ENCODE peak calls at places on chromosomes 6 and 20, in ten cellular contexts. One of them, this sample, is unnamed.

GRCh38 chr6:70980800-70981199 is 23.9 kb upstream of the B3GAT2 start:
- DNase-seq in A172: no peak
- DNase-seq in stimulated activated CD8-positive, alpha-beta memory T cell treated with anti-CD3 and anti-CD28 coated beads, Interleukin-15, amount 100 ng/mL, for 48 hours: no peak
- DNase-seq in activated T-cell treated with anti-CD3 and anti-CD28 coated beads for 48 hours: no peak
- DNase-seq in MCF 10A: no peak
- DNase-seq in brain microvascular endothelial cell: no peak
- DNase-seq in NT2/D1: no peak
- DNase-seq in activated CD8-positive, alpha-beta memory T cell treated with anti-CD3 and anti-CD28 coated beads, Interleukin-2, amount 50 U/mL, for 48 hours: no peak
- DNase-seq in dorsolateral prefrontal cortex: no peak
- DNase-seq in AG04450: no peak
- DNase-seq in this sample: no peak

GRCh38 chr6:20534906-20535305 is 649 bp downstream of the CDKAL1 start:
- DNase-seq in stimulated activated CD8-positive, alpha-beta memory T cell treated with anti-CD3 and anti-CD28 coated beads, Interleukin-15, amount 100 ng/mL, for 48 hours: no peak
- DNase-seq in MCF 10A: no peak
- DNase-seq in activated T-cell treated with anti-CD3 and anti-CD28 coated beads for 48 hours: no peak
- DNase-seq in NT2/D1: no peak
- DNase-seq in brain microvascular endothelial cell: no peak
- DNase-seq in A172: no peak
- DNase-seq in AG04450: no peak
- DNase-seq in dorsolateral prefrontal cortex: no peak
- DNase-seq in activated CD8-positive, alpha-beta memory T cell treated with anti-CD3 and anti-CD28 coated beads, Interleukin-2, amount 50 U/mL, for 48 hours: no peak
- DNase-seq in this sample: peak; percentile 8

GRCh38 chr6:90375681-90376439 is 79.2 kb upstream of the BACH2 start:
- DNase-seq in NT2/D1: no peak
- DNase-seq in dorsolateral prefrontal cortex: no peak
- DNase-seq in stimulated activated CD8-positive, alpha-beta memory T cell treated with anti-CD3 and anti-CD28 coated beads, Interleukin-15, amount 100 ng/mL, for 48 hours: no peak
- DNase-seq in AG04450: peak; percentile 46
- DNase-seq in brain microvascular endothelial cell: peak; percentile 71
- DNase-seq in activated T-cell treated with anti-CD3 and anti-CD28 coated beads for 48 hours: no peak
- DNase-seq in MCF 10A: no peak
- DNase-seq in activated CD8-positive, alpha-beta memory T cell treated with anti-CD3 and anti-CD28 coated beads, Interleukin-2, amount 50 U/mL, for 48 hours: no peak
- DNase-seq in A172: peak; percentile 65
- DNase-seq in this sample: peak; percentile 30

GRCh38 chr20:23278172-23278571 is 72.4 kb upstream of the NXT1 start:
- DNase-seq in activated CD8-positive, alpha-beta memory T cell treated with anti-CD3 and anti-CD28 coated beads, Interleukin-2, amount 50 U/mL, for 48 hours: no peak
- DNase-seq in AG04450: no peak
- DNase-seq in activated T-cell treated with anti-CD3 and anti-CD28 coated beads for 48 hours: no peak
- DNase-seq in dorsolateral prefrontal cortex: no peak
- DNase-seq in brain microvascular endothelial cell: no peak
- DNase-seq in NT2/D1: no peak
- DNase-seq in stimulated activated CD8-positive, alpha-beta memory T cell treated with anti-CD3 and anti-CD28 coated beads, Interleukin-15, amount 100 ng/mL, for 48 hours: no peak
- DNase-seq in A172: no peak
- DNase-seq in MCF 10A: no peak
- DNase-seq in this sample: no peak

GRCh38 chr6:157428418-157429202 is 47.6 kb downstream of the ZDHHC14 start:
- DNase-seq in stimulated activated CD8-positive, alpha-beta memory T cell treated with anti-CD3 and anti-CD28 coated beads, Interleukin-15, amount 100 ng/mL, for 48 hours: peak; percentile 33
- DNase-seq in MCF 10A: peak; percentile 62
- DNase-seq in brain microvascular endothelial cell: no peak
- DNase-seq in dorsolateral prefrontal cortex: no peak
- DNase-seq in activated CD8-positive, alpha-beta memory T cell treated with anti-CD3 and anti-CD28 coated beads, Interleukin-2, amount 50 U/mL, for 48 hours: peak; percentile 79
- DNase-seq in NT2/D1: no peak
- DNase-seq in activated T-cell treated with anti-CD3 and anti-CD28 coated beads for 48 hours: peak; percentile 70
- DNase-seq in A172: peak; percentile 30
- DNase-seq in AG04450: no peak
- DNase-seq in this sample: peak; percentile 88

GRCh38 chr6:150531957-150532356 is 67.7 kb upstream of the PLEKHG1 start:
- DNase-seq in dorsolateral prefrontal cortex: no peak
- DNase-seq in activated T-cell treated with anti-CD3 and anti-CD28 coated beads for 48 hours: no peak
- DNase-seq in MCF 10A: no peak
- DNase-seq in A172: no peak
- DNase-seq in brain microvascular endothelial cell: no peak
- DNase-seq in NT2/D1: no peak
- DNase-seq in AG04450: no peak
- DNase-seq in activated CD8-positive, alpha-beta memory T cell treated with anti-CD3 and anti-CD28 coated beads, Interleukin-2, amount 50 U/mL, for 48 hours: no peak
- DNase-seq in stimulated activated CD8-positive, alpha-beta memory T cell treated with anti-CD3 and anti-CD28 coated beads, Interleukin-15, amount 100 ng/mL, for 48 hours: no peak
- DNase-seq in this sample: no peak

GRCh38 chr20:4765681-4766080 is 44.0 kb downstream of the PRND start:
- DNase-seq in activated CD8-positive, alpha-beta memory T cell treated with anti-CD3 and anti-CD28 coated beads, Interleukin-2, amount 50 U/mL, for 48 hours: no peak
- DNase-seq in AG04450: no peak
- DNase-seq in A172: no peak
- DNase-seq in NT2/D1: no peak
- DNase-seq in brain microvascular endothelial cell: no peak
- DNase-seq in dorsolateral prefrontal cortex: no peak
- DNase-seq in MCF 10A: no peak
- DNase-seq in activated T-cell treated with anti-CD3 and anti-CD28 coated beads for 48 hours: no peak
- DNase-seq in stimulated activated CD8-positive, alpha-beta memory T cell treated with anti-CD3 and anti-CD28 coated beads, Interleukin-15, amount 100 ng/mL, for 48 hours: no peak
- DNase-seq in this sample: no peak

GRCh38 chr20:58021481-58021880 is 207.0 kb downstream of the ANKRD60 start:
- DNase-seq in brain microvascular endothelial cell: no peak
- DNase-seq in activated T-cell treated with anti-CD3 and anti-CD28 coated beads for 48 hours: no peak
- DNase-seq in A172: peak; percentile 26
- DNase-seq in dorsolateral prefrontal cortex: no peak
- DNase-seq in stimulated activated CD8-positive, alpha-beta memory T cell treated with anti-CD3 and anti-CD28 coated beads, Interleukin-15, amount 100 ng/mL, for 48 hours: no peak
- DNase-seq in NT2/D1: no peak
- DNase-seq in activated CD8-positive, alpha-beta memory T cell treated with anti-CD3 and anti-CD28 coated beads, Interleukin-2, amount 50 U/mL, for 48 hours: peak; percentile 50
- DNase-seq in MCF 10A: no peak
- DNase-seq in AG04450: no peak
- DNase-seq in this sample: no peak

GRCh38 chr6:121627761-121628160 is 192.3 kb downstream of the GJA1 start:
- DNase-seq in AG04450: no peak
- DNase-seq in brain microvascular endothelial cell: no peak
- DNase-seq in dorsolateral prefrontal cortex: no peak
- DNase-seq in MCF 10A: peak; percentile 28
- DNase-seq in activated T-cell treated with anti-CD3 and anti-CD28 coated beads for 48 hours: no peak
- DNase-seq in A172: no peak
- DNase-seq in NT2/D1: no peak
- DNase-seq in stimulated activated CD8-positive, alpha-beta memory T cell treated with anti-CD3 and anti-CD28 coated beads, Interleukin-15, amount 100 ng/mL, for 48 hours: no peak
- DNase-seq in activated CD8-positive, alpha-beta memory T cell treated with anti-CD3 and anti-CD28 coated beads, Interleukin-2, amount 50 U/mL, for 48 hours: no peak
- DNase-seq in this sample: peak; percentile 84

GRCh38 chr20:57715268-57715904 is 5.6 kb upstream of the PMEPA1 start:
- DNase-seq in activated CD8-positive, alpha-beta memory T cell treated with anti-CD3 and anti-CD28 coated beads, Interleukin-2, amount 50 U/mL, for 48 hours: no peak
- DNase-seq in A172: no peak
- DNase-seq in activated T-cell treated with anti-CD3 and anti-CD28 coated beads for 48 hours: no peak
- DNase-seq in MCF 10A: no peak
- DNase-seq in stimulated activated CD8-positive, alpha-beta memory T cell treated with anti-CD3 and anti-CD28 coated beads, Interleukin-15, amount 100 ng/mL, for 48 hours: no peak
- DNase-seq in NT2/D1: no peak
- DNase-seq in AG04450: no peak
- DNase-seq in brain microvascular endothelial cell: no peak
- DNase-seq in dorsolateral prefrontal cortex: no peak
- DNase-seq in this sample: no peak

GRCh38 chr20:63280929-63281545 is 8.4 kb downstream of the ARFGAP1 start:
- DNase-seq in activated CD8-positive, alpha-beta memory T cell treated with anti-CD3 and anti-CD28 coated beads, Interleukin-2, amount 50 U/mL, for 48 hours: no peak
- DNase-seq in MCF 10A: no peak
- DNase-seq in dorsolateral prefrontal cortex: no peak
- DNase-seq in stimulated activated CD8-positive, alpha-beta memory T cell treated with anti-CD3 and anti-CD28 coated beads, Interleukin-15, amount 100 ng/mL, for 48 hours: no peak
- DNase-seq in brain microvascular endothelial cell: no peak
- DNase-seq in activated T-cell treated with anti-CD3 and anti-CD28 coated beads for 48 hours: no peak
- DNase-seq in AG04450: no peak
- DNase-seq in NT2/D1: no peak
- DNase-seq in A172: no peak
- DNase-seq in this sample: no peak

GRCh38 chr20:4167261-4168004 is 152.1 kb upstream of the RNF24 start:
- DNase-seq in MCF 10A: no peak
- DNase-seq in stimulated activated CD8-positive, alpha-beta memory T cell treated with anti-CD3 and anti-CD28 coated beads, Interleukin-15, amount 100 ng/mL, for 48 hours: no peak
- DNase-seq in activated CD8-positive, alpha-beta memory T cell treated with anti-CD3 and anti-CD28 coated beads, Interleukin-2, amount 50 U/mL, for 48 hours: no peak
- DNase-seq in dorsolateral prefrontal cortex: peak; percentile 86
- DNase-seq in AG04450: no peak
- DNase-seq in A172: no peak
- DNase-seq in NT2/D1: no peak
- DNase-seq in brain microvascular endothelial cell: no peak
- DNase-seq in activated T-cell treated with anti-CD3 and anti-CD28 coated beads for 48 hours: no peak
- DNase-seq in this sample: no peak

GRCh38 chr6:137430954-137431353 is 63.2 kb downstream of the OLIG3 start:
- DNase-seq in activated CD8-positive, alpha-beta memory T cell treated with anti-CD3 and anti-CD28 coated beads, Interleukin-2, amount 50 U/mL, for 48 hours: no peak
- DNase-seq in A172: no peak
- DNase-seq in brain microvascular endothelial cell: no peak
- DNase-seq in stimulated activated CD8-positive, alpha-beta memory T cell treated with anti-CD3 and anti-CD28 coated beads, Interleukin-15, amount 100 ng/mL, for 48 hours: no peak
- DNase-seq in activated T-cell treated with anti-CD3 and anti-CD28 coated beads for 48 hours: no peak
- DNase-seq in NT2/D1: no peak
- DNase-seq in dorsolateral prefrontal cortex: no peak
- DNase-seq in MCF 10A: no peak
- DNase-seq in AG04450: no peak
- DNase-seq in this sample: no peak

GRCh38 chr6:137472738-137473137 is 21.5 kb downstream of the OLIG3 start:
- DNase-seq in activated T-cell treated with anti-CD3 and anti-CD28 coated beads for 48 hours: no peak
- DNase-seq in stimulated activated CD8-positive, alpha-beta memory T cell treated with anti-CD3 and anti-CD28 coated beads, Interleukin-15, amount 100 ng/mL, for 48 hours: no peak
- DNase-seq in dorsolateral prefrontal cortex: no peak
- DNase-seq in MCF 10A: no peak
- DNase-seq in brain microvascular endothelial cell: no peak
- DNase-seq in AG04450: no peak
- DNase-seq in NT2/D1: no peak
- DNase-seq in A172: no peak
- DNase-seq in activated CD8-positive, alpha-beta memory T cell treated with anti-CD3 and anti-CD28 coated beads, Interleukin-2, amount 50 U/mL, for 48 hours: no peak
- DNase-seq in this sample: no peak

GRCh38 chr6:94269256-94269655 is 849.9 kb upstream of the EPHA7 start:
- DNase-seq in dorsolateral prefrontal cortex: no peak
- DNase-seq in activated T-cell treated with anti-CD3 and anti-CD28 coated beads for 48 hours: no peak
- DNase-seq in MCF 10A: no peak
- DNase-seq in activated CD8-positive, alpha-beta memory T cell treated with anti-CD3 and anti-CD28 coated beads, Interleukin-2, amount 50 U/mL, for 48 hours: no peak
- DNase-seq in NT2/D1: no peak
- DNase-seq in AG04450: no peak
- DNase-seq in stimulated activated CD8-positive, alpha-beta memory T cell treated with anti-CD3 and anti-CD28 coated beads, Interleukin-15, amount 100 ng/mL, for 48 hours: no peak
- DNase-seq in brain microvascular endothelial cell: no peak
- DNase-seq in A172: no peak
- DNase-seq in this sample: no peak

GRCh38 chr20:1827974-1828785 is 67.0 kb upstream of the SIRPA start:
- DNase-seq in brain microvascular endothelial cell: no peak
- DNase-seq in activated CD8-positive, alpha-beta memory T cell treated with anti-CD3 and anti-CD28 coated beads, Interleukin-2, amount 50 U/mL, for 48 hours: no peak
- DNase-seq in stimulated activated CD8-positive, alpha-beta memory T cell treated with anti-CD3 and anti-CD28 coated beads, Interleukin-15, amount 100 ng/mL, for 48 hours: no peak
- DNase-seq in dorsolateral prefrontal cortex: peak; percentile 93
- DNase-seq in MCF 10A: peak; percentile 82
- DNase-seq in A172: peak; percentile 80
- DNase-seq in NT2/D1: no peak
- DNase-seq in activated T-cell treated with anti-CD3 and anti-CD28 coated beads for 48 hours: no peak
- DNase-seq in AG04450: no peak
- DNase-seq in this sample: peak; percentile 96

This sample was measured in bronchial epithelial cell.